ENCODE peak calls at places on chromosomes 16 and 17, in seven cellular contexts. T is thoracic aorta; W is CD8-positive, alpha-beta T cell; S is upper lobe of right lung; A is WERI-Rb-1; V is cardiac muscle cell; I is ascending aorta. O is an unnamed sample. For H3K36me3, the result is how much of the 10 kb centered on the place peaks cover.

GRCh38 chr16:86220552-86220951 is 289.8 kb upstream of the FOXF1 start:
- DNase-seq in T (no peak), W (no peak), S (no peak), A (no peak), V (peak), I (no peak), O (no peak)

GRCh38 chr17:44921122-44921882 is 6.0 kb upstream of the GFAP start:
- DNase-seq in T (no peak), W (no peak), S (peak), A (peak), V (no peak), I (no peak), O (no peak)

GRCh38 chr17:16255481-16255901 is 38.5 kb downstream of the PIGL start:
- DNase-seq in T (peak), W (no peak), S (no peak), A (peak), V (peak), I (peak), O (no peak)

GRCh38 chr17:14214271-14214670 is 22.4 kb downstream of the CDRT15 start:
- DNase-seq in T (no peak), W (no peak), S (no peak), A (no peak), V (no peak), I (no peak), O (no peak)

GRCh38 chr17:7042507-7043194 is 1.2 kb downstream of the SLC16A11 start:
- DNase-seq in T (no peak), W (peak), S (no peak), A (no peak), V (peak), I (no peak), O (no peak)

GRCh38 chr16:78519896-78520295 is 420.4 kb downstream of the WWOX start:
- DNase-seq in T (no peak), W (no peak), S (no peak), A (no peak), V (no peak), I (no peak), O (no peak)

GRCh38 chr16:84582958-84583516 is 34.8 kb downstream of the COTL1 start:
- DNase-seq in T (no peak), W (no peak), S (no peak), A (no peak), V (peak), I (peak), O (no peak)

GRCh38 chr17:74192950-74193781 is 10.3 kb upstream of the RPL38 start:
- DNase-seq in T (no peak), W (no peak), S (peak), A (peak), V (no peak), I (peak), O (no peak)

GRCh38 chr17:2214887-2215615 is 88.5 kb downstream of the SMG6 start:
- DNase-seq in T (peak), W (no peak), S (no peak), A (no peak), V (peak), I (peak), O (no peak)

GRCh38 chr17:55547027-55547670 is 35.9 kb upstream of the SMIM36 start:
- DNase-seq in T (no peak), W (no peak), S (no peak), A (no peak), V (peak), I (no peak), O (no peak)

GRCh38 chr17:75920045-75920560 is 15.4 kb upstream of the MRPL38 start:
- DNase-seq in T (no peak), W (no peak), S (no peak), A (no peak), V (no peak), I (no peak), O (no peak)

GRCh38 chr16:66376577-66377326 is 10.3 kb downstream of the CDH5 start:
- DNase-seq in T (no peak), W (no peak), S (no peak), A (no peak), V (no peak), I (no peak), O (no peak)

GRCh38 chr16:71360378-71360777 is 1.9 kb downstream of the CALB2 start:
- DNase-seq in T (no peak), W (no peak), S (no peak), A (no peak), V (peak), I (no peak), O (peak)

GRCh38 chr16:66858740-66859396 is 14.7 kb downstream of the CA7 start:
- DNase-seq in T (no peak), W (no peak), S (peak), A (no peak), V (peak), I (no peak), O (no peak)

GRCh38 chr17:81885869-81886548 is 5.4 kb downstream of the ALYREF start:
- DNase-seq in T (no peak), W (no peak), S (no peak), A (peak), V (no peak), I (no peak), O (peak)

GRCh38 chr16:890716-891352 is 80.0 kb downstream of the LMF1 start:
- DNase-seq in T (no peak), W (no peak), S (no peak), A (no peak), V (no peak), I (no peak), O (no peak)

GRCh38 chr16:83212301-83212841 is 585.6 kb downstream of the CDH13 start:
- DNase-seq in T (no peak), W (no peak), S (no peak), A (no peak), V (no peak), I (no peak), O (no peak)

GRCh38 chr17:32356378-32356743 is 6.4 kb downstream of the ZNF207 start:
- DNase-seq in T (no peak), W (no peak), S (no peak), A (no peak), V (no peak), I (no peak), O (no peak)

GRCh38 chr17:40538019-40538935 is 27.0 kb downstream of the CCR7 start:
- DNase-seq in T (no peak), W (no peak), S (peak), A (no peak), V (no peak), I (peak), O (no peak)

DNA sequence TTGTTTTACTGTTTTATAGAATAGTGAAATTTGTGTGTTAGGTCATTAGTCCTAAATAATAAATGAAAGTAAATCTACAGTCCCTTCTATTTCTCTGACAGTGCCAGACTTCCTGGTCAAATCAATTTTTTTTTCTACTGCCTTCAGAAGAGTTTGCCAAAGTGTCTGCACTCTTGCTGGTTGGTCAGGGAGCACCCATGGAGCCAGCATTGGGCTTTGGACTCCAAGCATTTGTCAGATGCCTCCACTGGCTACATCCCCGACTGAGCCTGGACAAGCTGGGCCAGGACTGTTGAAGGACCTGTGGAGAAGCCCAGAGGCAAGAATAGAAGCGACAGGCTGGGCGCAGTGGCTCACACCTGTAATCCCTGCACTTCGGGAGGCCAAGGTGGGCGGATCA is 53.7 kb downstream of the ELAC2 start:
- DNase-seq in T (no peak), W (no peak), S (no peak), A (no peak), V (no peak), I (no peak), O (no peak)
- H3K4me3 ChIP-seq in T (no peak), W (no peak), S (no peak), A (no peak), V (no peak), I (no peak), O (no peak)

GRCh38 chr16:13453325-13453724 is 466.6 kb upstream of the ERCC4 start:
- DNase-seq in T (no peak), W (no peak), S (no peak), A (peak), V (no peak), I (no peak), O (no peak)

GRCh38 chr16:13448346-13448745 is 471.6 kb upstream of the ERCC4 start:
- DNase-seq in T (no peak), W (no peak), S (no peak), A (no peak), V (no peak), I (no peak), O (no peak)

DNA sequence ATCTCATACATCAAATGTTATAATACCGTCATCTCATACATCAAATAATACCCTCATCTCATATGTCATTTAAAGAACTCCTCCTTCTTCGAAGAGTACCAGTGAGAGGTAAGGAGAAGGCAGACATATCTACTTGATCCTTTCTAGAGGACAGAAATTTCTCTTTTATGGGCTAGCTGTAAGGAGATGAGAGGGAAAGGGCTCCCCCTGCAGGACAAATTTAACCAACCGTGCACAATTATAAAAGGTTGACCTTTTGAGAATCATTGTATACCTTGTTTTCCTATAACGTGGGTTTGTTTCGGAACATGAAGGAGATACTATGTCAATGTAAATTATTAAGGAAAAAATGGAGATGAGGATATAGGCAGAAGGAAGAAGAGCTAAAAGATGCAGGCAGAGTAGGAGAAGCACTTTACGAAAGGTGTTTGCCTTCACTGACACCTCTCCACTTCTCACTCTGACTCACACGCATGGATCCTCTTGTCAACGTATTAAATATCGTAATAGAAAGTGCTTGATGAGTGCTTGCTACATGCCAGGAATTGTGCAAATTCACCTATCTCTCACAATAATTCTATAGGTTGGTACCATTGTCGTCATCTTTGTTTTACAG is 465.9 kb upstream of the ERCC4 start:
- DNase-seq in T (no peak), W (no peak), S (no peak), A (peak), V (no peak), I (no peak), O (no peak)
- TF ChIP-seq CTCF in T (peak), W (no peak), S (peak), A (peak), V (no peak), I (no peak), O (peak)

DNA sequence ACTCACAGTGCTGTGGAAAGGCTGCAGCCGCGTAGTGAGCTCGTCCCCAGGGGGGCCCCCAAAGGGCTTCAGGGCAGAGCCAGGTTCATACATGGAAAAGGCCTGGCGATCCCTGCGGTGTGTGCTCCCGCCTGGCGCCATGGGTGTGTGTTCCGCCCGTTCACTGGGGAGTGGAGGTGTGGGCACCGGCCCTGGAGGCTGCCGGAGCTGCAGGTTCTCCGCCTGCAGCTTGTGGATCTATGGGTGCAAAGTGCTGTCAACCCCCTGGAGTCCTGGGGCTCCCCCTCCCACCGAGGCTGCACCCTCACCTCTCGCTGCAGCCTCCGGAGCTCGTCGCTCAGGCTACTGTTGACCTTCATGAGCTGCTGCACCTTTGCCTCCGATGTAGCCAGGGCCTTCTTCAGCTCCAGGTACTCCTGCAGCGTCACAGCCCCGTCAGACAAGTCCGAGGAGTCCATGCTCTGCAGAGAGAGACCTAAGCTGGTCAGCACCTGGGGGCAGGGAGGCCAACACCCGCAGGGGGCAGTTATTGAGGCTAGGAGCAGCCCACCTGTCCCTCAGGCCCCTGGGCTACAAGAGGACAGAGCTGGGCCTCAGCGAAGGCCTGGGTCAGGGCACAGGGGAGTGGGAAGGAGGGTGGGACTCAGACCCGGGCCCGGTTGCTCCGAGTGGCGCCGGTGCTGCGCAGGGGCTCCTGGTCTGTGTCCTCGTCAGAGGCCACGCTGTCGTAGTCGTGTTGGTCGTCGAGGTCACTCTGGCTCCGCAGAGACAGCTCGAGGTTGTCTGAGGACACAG is 7.9 kb downstream of the TP53I13 start:
- DNase-seq in T (no peak), W (no peak), S (no peak), A (no peak), V (no peak), I (peak), O (no peak)
- H3K36me3 ChIP-seq in T (under half), W (under half), S (half or more), A (half or more), V (under half), I (half or more), O (under half)

GRCh38 chr17:35101036-35101435 is 18.6 kb downstream of the RAD51D start:
- DNase-seq in T (no peak), W (no peak), S (no peak), A (no peak), V (no peak), I (no peak), O (no peak)
- H3K4me3 ChIP-seq in T (no peak), W (no peak), S (no peak), A (no peak), V (no peak), I (no peak), O (no peak)

DNA sequence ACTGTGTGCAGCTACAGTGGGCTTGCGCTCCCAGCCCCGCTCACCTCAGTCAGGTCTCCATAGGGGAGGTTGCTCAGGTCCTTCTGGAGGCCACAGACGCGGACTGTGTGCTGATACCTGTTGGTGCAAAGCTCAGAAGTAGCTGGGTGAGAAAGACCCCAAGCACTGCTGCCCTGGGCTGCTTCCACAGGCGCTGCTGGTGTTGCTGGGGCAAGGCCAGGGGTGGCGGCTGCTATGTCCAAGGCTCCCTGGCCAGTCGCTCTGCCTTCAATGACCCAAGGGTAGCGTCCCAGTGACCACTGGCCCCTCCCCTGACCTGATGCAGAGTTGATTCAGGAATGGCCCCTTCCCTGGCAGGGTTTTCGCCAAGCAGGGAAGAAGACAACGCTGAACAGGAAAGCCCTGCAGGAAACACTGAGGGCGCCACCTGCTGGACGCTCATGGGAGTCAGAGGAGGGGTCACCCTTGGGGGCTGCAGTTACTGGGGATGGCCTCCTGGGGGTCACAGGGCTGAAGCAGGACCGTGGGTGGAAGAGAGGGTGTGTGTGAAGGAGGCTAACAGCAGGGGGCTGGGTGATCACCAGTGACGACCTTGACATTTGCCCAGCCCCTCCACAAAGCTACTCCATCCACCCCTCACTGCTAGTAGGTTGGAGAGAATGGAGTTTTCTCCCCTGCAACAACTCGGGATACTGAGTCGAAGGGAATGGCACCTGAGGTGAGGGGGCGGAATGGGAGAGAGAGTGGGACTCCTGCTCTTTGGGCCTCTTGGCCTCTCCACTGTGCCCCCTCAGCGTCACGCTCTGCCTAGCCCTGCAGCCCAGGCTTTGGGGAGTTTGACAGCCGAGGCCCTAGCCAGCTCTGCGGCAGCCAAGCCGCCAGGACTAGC is 38.3 kb downstream of the ABCC12 start:
- DNase-seq in T (no peak), W (peak), S (peak), A (peak), V (peak), I (no peak), O (no peak)
- TF ChIP-seq CTCF in T (peak), W (peak), S (peak), A (peak), V (peak), I (no peak), O (peak)

GRCh38 chr17:1049446-1050225 is 52.7 kb downstream of the TIMM22 start:
- DNase-seq in T (no peak), W (no peak), S (no peak), A (no peak), V (no peak), I (no peak), O (no peak)

GRCh38 chr17:1047886-1048470 is 51.0 kb downstream of the TIMM22 start:
- DNase-seq in T (no peak), W (no peak), S (no peak), A (no peak), V (no peak), I (no peak), O (no peak)

GRCh38 chr17:1050246-1050995 is 53.5 kb downstream of the TIMM22 start:
- DNase-seq in T (no peak), W (no peak), S (no peak), A (peak), V (no peak), I (no peak), O (no peak)

GRCh38 chr17:1045456-1045855 is 48.5 kb downstream of the TIMM22 start:
- DNase-seq in T (no peak), W (no peak), S (no peak), A (no peak), V (no peak), I (no peak), O (no peak)

DNA sequence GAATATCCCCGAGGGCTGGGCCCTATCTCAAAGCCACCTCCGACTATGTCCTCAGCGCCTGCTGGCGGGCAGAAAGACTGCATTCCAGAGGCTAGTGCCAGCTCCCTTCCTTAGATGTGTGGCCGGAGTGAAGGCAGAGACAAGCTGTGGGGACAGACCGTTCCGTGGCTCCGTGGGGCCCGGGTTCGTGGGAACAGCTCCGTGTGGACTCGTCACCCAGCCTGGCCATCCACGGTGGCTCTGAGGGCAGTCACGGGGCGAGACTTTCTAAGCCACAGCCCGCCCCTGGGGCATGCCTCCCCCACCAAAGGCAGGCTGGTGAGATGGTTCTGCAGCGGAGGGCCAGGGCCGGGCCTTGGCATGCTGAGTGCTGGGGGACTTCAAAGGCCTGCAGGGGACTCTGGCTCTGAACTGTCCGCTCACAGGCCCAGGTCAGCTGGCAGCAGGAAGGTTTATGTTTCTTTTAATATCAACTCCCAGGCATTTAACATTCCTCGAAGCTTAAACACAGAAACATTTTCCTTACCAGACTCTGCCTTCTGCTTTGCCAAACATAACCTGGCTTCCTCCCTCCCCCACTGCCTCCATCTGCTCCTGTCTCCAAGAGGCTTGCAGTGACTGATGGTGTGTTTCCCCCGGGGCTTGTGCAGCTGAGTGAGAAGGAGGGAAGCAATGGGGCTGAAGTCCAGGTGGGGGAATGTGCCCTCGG is 50.4 kb downstream of the TIMM22 start:
- DNase-seq in T (peak), W (no peak), S (peak), A (peak), V (peak), I (peak), O (no peak)
- H3K36me3 ChIP-seq in T (under half), W (under half), S (half or more), A (under half), V (under half), I (under half), O (under half)

GRCh38 chr16:2090819-2091721 is 43.3 kb downstream of the TSC2 start:
- DNase-seq in T (no peak), W (no peak), S (peak), A (no peak), V (peak), I (no peak), O (no peak)
- H3K4me3 ChIP-seq in T (no peak), W (no peak), S (no peak), A (no peak), V (peak), I (no peak), O (peak)